ENCODE peak calls at places on chromosomes 7 and 10, in five cellular contexts. X, Y, K, T and H are unnamed samples.

GRCh38 chr10:6494934-6495592 is 85.0 kb downstream of the PRKCQ start:
- DNase-seq in X (no peak), Y (peak), K (peak), T (no peak), H (no peak)

GRCh38 chr7:96089511-96089910 is 232.4 kb downstream of the SLC25A13 start:
- DNase-seq in X (no peak), Y (no peak), K (no peak), T (no peak), H (no peak)

GRCh38 chr7:100867040-100867795 is at the start of gene TRIP6:
- DNase-seq in X (no peak), Y (no peak), K (no peak), T (peak), H (no peak)

GRCh38 chr7:104123786-104124185 is 84.0 kb downstream of the ORC5 start:
- DNase-seq in X (no peak), Y (no peak), K (no peak), T (no peak), H (no peak)

GRCh38 chr10:6667679-6668270 is 87.7 kb upstream of the PRKCQ start:
- DNase-seq in X (no peak), Y (peak), K (no peak), T (peak), H (no peak)

GRCh38 chr7:29563590-29564454 is at the start of gene PRR15:
- DNase-seq in X (peak), Y (no peak), K (no peak), T (peak), H (peak)

GRCh38 chr10:111650088-111650487 is 533.5 kb downstream of the GPAM start:
- DNase-seq in X (no peak), Y (no peak), K (no peak), T (peak), H (no peak)

GRCh38 chr10:11097686-11098085 is 80.0 kb downstream of the CELF2 start:
- DNase-seq in X (no peak), Y (no peak), K (no peak), T (no peak), H (no peak)

GRCh38 chr7:76011437-76011836 is 17.0 kb upstream of the TMEM120A start:
- DNase-seq in X (no peak), Y (no peak), K (no peak), T (no peak), H (no peak)

GRCh38 chr10:116044722-116045374 is 228.2 kb downstream of the GFRA1 start:
- DNase-seq in X (no peak), Y (no peak), K (no peak), T (no peak), H (no peak)

GRCh38 chr10:36880898-36881297 is 244.5 kb upstream of the ANKRD30A start:
- DNase-seq in X (no peak), Y (no peak), K (no peak), T (peak), H (no peak)

GRCh38 chr7:27242046-27242579 is 489 bp upstream of the EVX1 start:
- DNase-seq in X (no peak), Y (no peak), K (no peak), T (no peak), H (no peak)

GRCh38 chr10:78879621-78880020 is 189.1 kb upstream of the ZMIZ1 start:
- DNase-seq in X (no peak), Y (no peak), K (no peak), T (no peak), H (no peak)

GRCh38 chr7:139683137-139683871 is 94.5 kb downstream of the HIPK2 start:
- DNase-seq in X (no peak), Y (no peak), K (no peak), T (no peak), H (no peak)

GRCh38 chr7:10360050-10360449 is 613.6 kb upstream of the PHF14 start:
- DNase-seq in X (no peak), Y (no peak), K (no peak), T (no peak), H (no peak)

GRCh38 chr10:114174462-114175190 is 623 bp upstream of the CCDC186 start:
- DNase-seq in X (no peak), Y (no peak), K (no peak), T (peak), H (no peak)

GRCh38 chr10:122362621-122363020 is 11.9 kb upstream of the PLEKHA1 start:
- DNase-seq in X (no peak), Y (no peak), K (no peak), T (no peak), H (no peak)

GRCh38 chr7:1343551-1343950 is 110.9 kb downstream of the UNCX start:
- DNase-seq in X (no peak), Y (no peak), K (no peak), T (no peak), H (no peak)

GRCh38 chr10:79046991-79047874 is 21.5 kb upstream of the ZMIZ1 start:
- DNase-seq in X (no peak), Y (no peak), K (no peak), T (no peak), H (no peak)

GRCh38 chr10:70561051-70561450 is 41.5 kb downstream of the PRF1 start:
- DNase-seq in X (no peak), Y (no peak), K (no peak), T (no peak), H (no peak)

GRCh38 chr10:16989826-16990293 is 139.8 kb downstream of the CUBN start:
- DNase-seq in X (no peak), Y (no peak), K (no peak), T (peak), H (no peak)

GRCh38 chr7:117308891-117309290 is 14.0 kb downstream of the WNT2 start:
- DNase-seq in X (no peak), Y (no peak), K (no peak), T (no peak), H (no peak)

GRCh38 chr10:124409696-124410095 is 9.0 kb downstream of the OAT start:
- DNase-seq in X (no peak), Y (no peak), K (no peak), T (no peak), H (no peak)

GRCh38 chr7:68147621-68148238 is 1151.1 kb downstream of the TYW1 start:
- DNase-seq in X (peak), Y (no peak), K (no peak), T (no peak), H (no peak)

GRCh38 chr10:128237710-128238109 is 111.5 kb upstream of the MKI67 start:
- DNase-seq in X (no peak), Y (no peak), K (no peak), T (no peak), H (no peak)

GRCh38 chr10:78255796-78256638 is 222.4 kb downstream of the RPS24 start:
- DNase-seq in X (no peak), Y (no peak), K (no peak), T (no peak), H (no peak)

GRCh38 chr7:41222704-41223103 is 480.2 kb downstream of the INHBA start:
- DNase-seq in X (no peak), Y (no peak), K (no peak), T (no peak), H (no peak)

GRCh38 chr10:104920476-104920875 is 279.4 kb downstream of the SORCS3 start:
- DNase-seq in X (no peak), Y (no peak), K (no peak), T (no peak), H (no peak)

GRCh38 chr7:95490366-95490765 is 4.6 kb downstream of the ASB4 start:
- DNase-seq in X (no peak), Y (no peak), K (no peak), T (no peak), H (no peak)

GRCh38 chr10:12774219-12774894 is 227.2 kb downstream of the CCDC3 start:
- DNase-seq in X (no peak), Y (no peak), K (no peak), T (peak), H (no peak)